ENCODE peak calls at places on chromosomes 11 and 22, in five cellular contexts. V is cardiac fibroblast, S is heart right ventricle, B is lung, Z is HCT116. T is an unnamed sample.

GRCh38 chr22:26551568-26551967 is 38.4 kb downstream of the TPST2 start:
- DNase-seq in Z (no peak), B (no peak), S (no peak), V (no peak), T (no peak)

GRCh38 chr11:20564811-20565210 is 34.6 kb upstream of the SLC6A5 start:
- DNase-seq in S (no peak), V (no peak), B (no peak), Z (no peak), T (no peak)

GRCh38 chr11:46055371-46055770 is 65.9 kb downstream of the PHF21A start:
- DNase-seq in S (no peak), Z (no peak), V (peak), B (no peak), T (peak)

GRCh38 chr11:30653606-30654005 is 67.5 kb upstream of the MPPED2 start:
- DNase-seq in Z (no peak), V (no peak), S (no peak), B (no peak), T (no peak)

GRCh38 chr11:125376117-125376516 is 119.9 kb downstream of the FEZ1 start:
- DNase-seq in B (no peak), V (no peak), Z (no peak), S (peak), T (peak)

GRCh38 chr11:117005758-117006157 is 92.5 kb downstream of the SIK3 start:
- DNase-seq in Z (no peak), S (no peak), B (no peak), V (no peak), T (no peak)

GRCh38 chr11:116984186-116984585 is 114.0 kb downstream of the SIK3 start:
- DNase-seq in V (peak), B (no peak), Z (no peak), S (no peak), T (no peak)

GRCh38 chr22:18970180-18970947 is 34.3 kb upstream of the PRODH start:
- DNase-seq in B (no peak), V (no peak), Z (no peak), S (no peak), T (peak)

GRCh38 chr11:134273317-134273712 is 2.9 kb upstream of the GLB1L3 start:
- DNase-seq in S (no peak), B (no peak), V (no peak), Z (no peak), T (no peak)

GRCh38 chr11:76665921-76666351 is 4.6 kb downstream of the LRRC32 start:
- DNase-seq in Z (no peak), S (no peak), V (no peak), B (no peak), T (no peak)

GRCh38 chr11:116394022-116394421 is 378.8 kb downstream of the BUD13 start:
- DNase-seq in B (no peak), Z (no peak), V (no peak), S (no peak), T (no peak)

GRCh38 chr22:27405672-27406388 is 395.7 kb downstream of the MN1 start:
- DNase-seq in V (peak), S (peak), B (peak), Z (peak), T (peak)

GRCh38 chr22:42814215-42814614 is 42.9 kb downstream of the ARFGAP3 start:
- DNase-seq in B (peak), S (no peak), V (no peak), Z (no peak), T (no peak)

GRCh38 chr11:109193880-109194279 is 228.1 kb upstream of the C11orf87 start:
- DNase-seq in Z (no peak), B (no peak), S (no peak), V (no peak), T (no peak)

GRCh38 chr11:104001474-104001873 is 35.0 kb upstream of the DDI1 start:
- DNase-seq in S (no peak), V (peak), Z (no peak), B (no peak), T (peak)

GRCh38 chr22:40178417-40179409 is 988 bp downstream of the TNRC6B start:
- DNase-seq in S (peak), Z (no peak), B (no peak), V (peak), T (peak)

GRCh38 chr11:118305726-118306125 is 1.2 kb downstream of the CD3E start:
- DNase-seq in B (no peak), Z (no peak), S (no peak), V (no peak), T (no peak)

GRCh38 chr11:30967579-30967978 is 381.4 kb upstream of the MPPED2 start:
- DNase-seq in B (no peak), S (no peak), Z (no peak), V (no peak), T (no peak)

GRCh38 chr11:113387605-113388211 is at the start of gene ANKK1:
- DNase-seq in Z (peak), B (no peak), S (no peak), V (no peak), T (no peak)

GRCh38 chr11:2387266-2387982 is 10.3 kb downstream of the CD81 start:
- DNase-seq in S (no peak), B (no peak), V (peak), Z (no peak), T (no peak)

GRCh38 chr22:48937032-48937639 is 890.5 kb downstream of the BRD1 start:
- DNase-seq in S (no peak), V (no peak), Z (no peak), B (no peak), T (no peak)

GRCh38 chr11:117520966-117521365 is 193.3 kb downstream of the CEP164 start:
- DNase-seq in Z (no peak), B (no peak), V (no peak), S (no peak), T (no peak)

GRCh38 chr11:7677071-7677470 is 3.8 kb upstream of the CYB5R2 start:
- DNase-seq in Z (no peak), V (peak), B (no peak), S (no peak), T (peak)

GRCh38 chr11:35303596-35304392 is 115.6 kb downstream of the SLC1A2 start:
- DNase-seq in S (no peak), B (peak), V (peak), Z (no peak), T (peak)

GRCh38 chr22:33302049-33302545 is 243.9 kb upstream of the SYN3 start:
- DNase-seq in S (peak), Z (peak), B (peak), V (peak), T (peak)

GRCh38 chr11:62770778-62771143 is 435 bp upstream of the TAF6L start:
- DNase-seq in S (no peak), Z (no peak), V (no peak), B (no peak), T (no peak)

GRCh38 chr11:96579642-96580041 is 189.8 kb downstream of the JRKL start:
- DNase-seq in Z (no peak), V (no peak), S (no peak), B (no peak), T (no peak)

GRCh38 chr11:29002816-29003215 is 894.6 kb downstream of the METTL15 start:
- DNase-seq in Z (no peak), B (no peak), V (no peak), S (no peak), T (no peak)

GRCh38 chr11:2709429-2709828 is 9.6 kb upstream of the KCNQ1OT1 start:
- DNase-seq in S (peak), V (peak), Z (no peak), B (no peak), T (no peak)

GRCh38 chr11:122954455-122954854 is 27.2 kb downstream of the BSX start:
- DNase-seq in V (no peak), S (no peak), B (no peak), Z (no peak), T (no peak)

GRCh38 chr11:126491092-126491491 is 135.6 kb downstream of the ST3GAL4 start:
- DNase-seq in S (no peak), B (no peak), V (no peak), Z (no peak), T (no peak)

GRCh38 chr11:57491371-57492061 is 24.0 kb downstream of the SLC43A1 start:
- DNase-seq in Z (no peak), B (no peak), S (peak), V (peak), T (peak)

GRCh38 chr22:49251371-49251770 is 576.3 kb downstream of the BRD1 start:
- DNase-seq in S (no peak), V (no peak), Z (no peak), B (no peak), T (no peak)

GRCh38 chr22:18110194-18110943 is at the start of gene TUBA8:
- DNase-seq in Z (no peak), B (no peak), V (peak), S (peak), T (peak)

DNA sequence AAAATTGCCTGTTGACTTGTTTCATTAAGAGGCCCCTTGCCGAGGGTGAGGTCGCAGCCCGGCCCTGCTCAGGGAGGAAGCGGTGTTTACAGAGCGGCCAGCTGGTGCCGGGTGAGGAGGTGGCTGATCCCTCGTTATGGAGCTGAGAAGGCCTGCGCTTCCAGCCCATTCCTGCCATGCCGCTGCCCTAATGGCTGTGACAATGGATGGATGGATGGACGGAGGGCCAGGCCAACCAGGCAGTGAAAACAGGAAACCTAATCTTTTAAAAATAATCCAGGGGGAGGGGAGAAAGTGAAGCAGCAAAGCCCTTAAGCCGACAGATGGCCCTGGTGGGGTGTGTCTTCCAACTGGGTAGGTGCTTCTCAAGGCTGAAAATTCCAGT is 38.5 kb downstream of the BCR start:
- DNase-seq in V (no peak), S (peak), B (peak), Z (no peak), T (peak)
- H3K4me3 ChIP-seq in V (no peak), S (no peak), B (no peak), Z (no peak), T (no peak)

GRCh38 chr22:46662226-46662625 is 42.0 kb downstream of the GRAMD4 start:
- DNase-seq in Z (no peak), S (no peak), V (no peak), B (no peak), T (no peak)
- H3K4me3 ChIP-seq in Z (no peak), S (no peak), V (no peak), B (no peak), T (no peak)

GRCh38 chr11:85823816-85824215 is 12.9 kb upstream of the SYTL2 start:
- DNase-seq in Z (no peak), B (no peak), S (no peak), V (no peak), T (no peak)
- H3K4me3 ChIP-seq in Z (no peak), B (no peak), S (no peak), V (no peak), T (no peak)

GRCh38 chr11:88543902-88544655 is 206.5 kb upstream of the CTSC start:
- DNase-seq in B (peak), S (peak), V (peak), Z (peak), T (peak)
- H3K4me3 ChIP-seq in B (no peak), S (no peak), V (no peak), Z (no peak), T (no peak)

DNA sequence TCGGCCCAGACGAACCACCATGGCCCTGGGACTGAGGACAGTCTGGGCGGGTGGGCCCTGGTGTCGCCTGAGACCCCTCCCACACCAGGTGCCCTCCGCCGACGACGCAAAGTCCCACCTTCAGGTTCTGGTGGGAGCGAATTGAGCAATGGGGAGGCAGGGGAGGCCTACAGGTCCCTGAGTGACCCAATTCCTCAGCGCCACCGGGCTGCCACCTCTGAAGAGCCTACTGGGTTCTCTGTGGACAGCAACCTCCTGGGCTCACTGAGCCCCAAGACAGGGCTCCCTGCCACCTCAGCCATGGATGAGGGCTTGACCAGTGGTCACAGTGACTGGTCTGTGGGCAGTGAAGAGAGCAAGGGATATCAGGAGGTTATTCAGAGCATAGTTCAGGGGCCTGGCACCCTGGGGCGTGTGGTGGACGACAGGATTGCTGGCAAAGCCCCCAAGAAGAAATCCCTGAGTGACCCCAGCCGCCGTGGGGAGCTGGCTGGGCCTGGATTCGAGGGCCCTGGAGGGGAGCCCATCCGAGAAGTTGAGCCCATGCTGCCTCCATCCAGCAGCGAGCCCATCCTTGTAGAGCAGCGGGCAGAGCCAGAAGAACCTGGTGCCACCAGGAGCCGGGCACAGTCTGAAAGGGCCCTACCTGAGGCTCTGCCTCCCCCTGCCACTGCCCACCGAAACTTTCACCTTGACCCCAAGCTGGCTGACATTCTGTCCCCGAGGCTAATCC is 2.8 kb downstream of the ARHGEF17 start:
- DNase-seq in B (no peak), V (no peak), Z (no peak), S (no peak), T (no peak)
- H3K4me3 ChIP-seq in B (peak), V (peak), Z (no peak), S (peak), T (no peak)

GRCh38 chr11:36376315-36376887 is 80.3 kb downstream of the PRR5L start:
- DNase-seq in S (peak), B (no peak), V (peak), Z (no peak), T (peak)

GRCh38 chr11:36376888-36377758 is 81.0 kb downstream of the PRR5L start:
- DNase-seq in B (no peak), S (peak), Z (no peak), V (peak), T (peak)

GRCh38 chr11:36374726-36375125 is 78.6 kb downstream of the PRR5L start:
- DNase-seq in B (no peak), Z (no peak), S (no peak), V (no peak), T (no peak)

GRCh38 chr11:36373040-36374010 is 77.2 kb downstream of the PRR5L start:
- DNase-seq in S (no peak), B (no peak), V (no peak), Z (no peak), T (no peak)

DNA sequence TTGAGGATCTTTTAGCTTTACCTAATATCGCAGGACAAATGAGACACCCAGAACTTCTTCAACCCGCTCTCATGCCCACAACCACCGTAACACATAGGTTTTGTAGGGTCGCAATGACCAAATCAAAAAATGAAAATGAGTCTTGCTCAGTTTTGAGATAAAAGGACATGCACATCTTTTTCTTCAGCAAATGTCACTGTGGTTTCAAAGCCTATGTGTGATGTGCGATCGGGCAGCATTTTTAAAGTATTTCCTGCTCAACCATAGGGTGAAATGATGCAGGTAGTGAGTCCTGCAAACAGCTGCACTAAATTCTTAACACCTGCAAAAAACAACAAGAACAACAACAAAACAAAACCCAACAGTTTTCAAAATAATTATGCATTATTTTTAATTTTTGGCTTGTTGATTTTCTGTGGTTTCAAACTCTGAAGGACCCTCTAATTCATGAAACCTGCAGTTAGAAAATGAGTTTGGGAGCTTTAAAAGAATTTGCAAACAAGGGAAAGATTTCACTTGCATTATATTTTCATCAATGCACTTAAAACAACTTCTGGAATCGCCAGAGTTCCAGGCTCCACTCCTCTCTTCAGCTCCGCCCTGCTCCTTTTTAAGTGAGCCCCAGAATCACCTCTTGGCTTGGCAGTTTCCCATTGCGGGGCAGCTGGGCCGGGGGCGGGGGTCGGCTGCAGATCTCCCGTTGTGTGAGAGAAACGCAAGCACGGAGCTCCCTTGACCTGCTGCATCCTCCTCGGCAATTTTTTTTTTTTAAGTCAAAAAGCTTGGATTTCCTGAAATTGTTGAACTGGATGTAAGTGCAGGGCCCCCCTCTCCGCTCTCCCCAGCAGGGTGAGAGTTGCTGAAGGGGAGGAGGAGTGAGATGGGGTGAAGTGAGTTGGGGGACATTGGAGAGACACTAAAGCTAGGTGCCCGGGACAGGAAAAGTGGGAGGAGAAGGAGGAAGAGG is 79.5 kb downstream of the PRR5L start:
- DNase-seq in V (no peak), Z (no peak), B (no peak), S (no peak), T (no peak)
- H3K4me3 ChIP-seq in V (peak), Z (no peak), B (no peak), S (peak), T (peak)

GRCh38 chr11:69637601-69637955 is 3.4 kb upstream of the CCND1 start:
- DNase-seq in Z (no peak), V (no peak), S (no peak), B (no peak), T (no peak)
- H3K4me3 ChIP-seq in Z (peak), V (no peak), S (peak), B (no peak), T (peak)

GRCh38 chr11:8811571-8811970 is 99.4 kb upstream of the AKIP1 start:
- DNase-seq in V (peak), Z (no peak), S (no peak), B (no peak), T (no peak)
- H3K4me3 ChIP-seq in V (no peak), Z (no peak), S (no peak), B (no peak), T (no peak)

GRCh38 chr11:106187860-106188456 is 110.5 kb downstream of the AASDHPPT start:
- DNase-seq in B (no peak), Z (no peak), V (peak), S (no peak), T (no peak)
- H3K4me3 ChIP-seq in B (no peak), Z (no peak), V (no peak), S (no peak), T (no peak)

GRCh38 chr11:13962562-13963168 is at the start of gene SPON1:
- DNase-seq in S (peak), Z (no peak), B (peak), V (no peak), T (peak)

GRCh38 chr11:13965337-13965736 is 2.8 kb downstream of the SPON1 start:
- DNase-seq in V (no peak), S (no peak), B (no peak), Z (no peak), T (peak)

GRCh38 chr11:13963169-13963948 is 836 bp downstream of the SPON1 start:
- DNase-seq in S (peak), Z (no peak), V (no peak), B (no peak), T (peak)

GRCh38 chr11:13964771-13965074 is 2.2 kb downstream of the SPON1 start:
- DNase-seq in B (no peak), S (no peak), Z (no peak), V (no peak), T (no peak)

DNA sequence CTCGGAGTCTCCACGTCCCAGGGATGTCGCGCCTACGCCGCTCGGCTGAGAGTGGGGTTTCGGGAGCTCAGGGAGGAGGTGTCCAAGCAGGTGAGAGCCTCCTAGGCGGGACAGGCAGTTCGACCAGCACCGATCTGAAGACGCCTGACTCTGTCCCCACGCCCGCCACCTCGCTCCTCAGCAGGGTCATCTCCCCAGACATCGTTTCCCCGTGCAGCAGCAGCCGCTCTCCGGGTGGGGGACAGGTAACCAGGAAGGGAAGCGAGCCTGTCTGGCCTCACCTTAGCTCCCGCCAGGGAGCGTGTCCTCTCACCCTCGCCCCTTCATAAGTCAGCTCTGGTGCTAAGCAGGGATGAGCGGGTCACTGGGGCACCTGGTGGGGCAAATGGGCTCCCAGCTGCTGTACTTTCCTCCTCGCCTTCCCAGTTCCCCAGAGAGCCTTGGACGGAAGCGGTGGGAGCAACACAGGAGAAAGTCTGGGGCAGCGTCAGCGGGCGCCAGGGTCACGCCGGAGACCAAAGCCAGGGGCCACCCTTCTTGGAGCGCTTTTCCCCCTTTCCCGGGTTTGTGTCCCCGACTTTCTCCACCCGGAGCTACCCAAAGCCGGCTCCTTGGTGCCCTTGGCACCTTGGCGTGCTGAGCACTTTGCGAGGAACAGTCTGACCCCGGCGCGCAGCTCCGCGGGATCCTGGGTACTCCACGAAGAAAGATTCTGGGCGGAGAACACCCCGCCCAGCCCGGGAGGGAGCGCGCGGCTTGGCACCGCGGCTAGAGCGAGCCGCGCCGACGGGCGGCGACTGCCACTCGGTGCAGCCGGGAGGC is 1.6 kb downstream of the SPON1 start:
- DNase-seq in S (peak), Z (no peak), V (no peak), B (peak), T (peak)
- H3K4me3 ChIP-seq in S (peak), Z (no peak), V (peak), B (peak), T (peak)

T was measured in cardiac muscle cell.